ENCODE peak calls at places on chromosomes 1 and 21, in ten cellular contexts. X is ELR; N is brain microvascular endothelial cell; W is foreskin keratinocyte; C is amygdala; E is AG08396; B is activated T-helper 1 cell treated with anti-CD3 and anti-CD28 coated beads, Interleukin-2, amount 50 U/mL, for 16 hours; R is anterior cingulate cortex; U is nephron progenitor cell; S is NAMALWA. V is an unnamed sample.

GRCh38 chr1:64505232-64505943 is 35.5 kb downstream of the CACHD1 start:
- DNase-seq in X (peak), N (no peak), W (no peak), C (no peak), E (peak), B (peak), R (no peak), U (peak), S (no peak), V (peak)

GRCh38 chr1:47944561-47944960 is 52.6 kb downstream of the TRABD2B start:
- DNase-seq in X (no peak), N (no peak), W (no peak), C (no peak), E (no peak), B (no peak), R (no peak), U (no peak), S (no peak), V (no peak)

GRCh38 chr1:226335653-226336052 is 26.7 kb upstream of the LIN9 start:
- DNase-seq in X (no peak), N (no peak), W (no peak), C (no peak), E (no peak), B (no peak), R (no peak), U (no peak), S (no peak), V (no peak)

GRCh38 chr1:246005067-246005466 is 502.0 kb downstream of the SMYD3 start:
- DNase-seq in X (peak), N (peak), W (peak), C (no peak), E (peak), B (no peak), R (no peak), U (no peak), S (no peak), V (no peak)

GRCh38 chr1:1435911-1436633 is 582 bp downstream of the VWA1 start:
- DNase-seq in X (no peak), N (no peak), W (no peak), C (no peak), E (peak), B (no peak), R (no peak), U (no peak), S (no peak), V (no peak)

GRCh38 chr1:109827986-109828385 is 64.3 kb upstream of the EPS8L3 start:
- DNase-seq in X (no peak), N (no peak), W (no peak), C (no peak), E (no peak), B (no peak), R (no peak), U (no peak), S (no peak), V (no peak)

GRCh38 chr1:119353851-119354250 is 14.7 kb upstream of the HAO2 start:
- DNase-seq in X (no peak), N (no peak), W (no peak), C (no peak), E (no peak), B (no peak), R (no peak), U (no peak), S (no peak), V (no peak)

GRCh38 chr1:236516929-236517704 is 6.7 kb upstream of the LGALS8 start:
- DNase-seq in X (peak), N (peak), W (peak), C (no peak), E (peak), B (no peak), R (no peak), U (no peak), S (no peak), V (no peak)

GRCh38 chr21:25298512-25299491 is 308.5 kb downstream of the MRPL39 start:
- DNase-seq in X (no peak), N (no peak), W (peak), C (no peak), E (no peak), B (no peak), R (no peak), U (no peak), S (peak), V (no peak)

GRCh38 chr21:41817877-41818855 is 51.3 kb upstream of the RIPK4 start:
- DNase-seq in X (no peak), N (no peak), W (no peak), C (no peak), E (no peak), B (no peak), R (no peak), U (no peak), S (no peak), V (no peak)

GRCh38 chr1:245377854-245378253 is 223.1 kb downstream of the KIF26B start:
- DNase-seq in X (no peak), N (no peak), W (no peak), C (no peak), E (no peak), B (no peak), R (no peak), U (no peak), S (no peak), V (no peak)

GRCh38 chr1:32764826-32765545 is 52.2 kb downstream of the YARS1 start:
- DNase-seq in X (no peak), N (no peak), W (no peak), C (no peak), E (no peak), B (no peak), R (no peak), U (no peak), S (no peak), V (no peak)

GRCh38 chr1:1116701-1117468 is 996 bp upstream of the C1orf159 start:
- DNase-seq in X (peak), N (no peak), W (no peak), C (no peak), E (peak), B (no peak), R (no peak), U (peak), S (peak), V (no peak)

V was measured in caudate nucleus.